ENCODE peak calls at places on chromosomes 7 and 10, in ten cellular contexts. L is naive thymus-derived CD8-positive, alpha-beta T cell; T is AG04450; Z is GM18507; U is psoas muscle; Y is cardiac fibroblast; M is retina; K is NCI-H1417; J is renal cortical epithelial cell; O is AG09309. W is an unnamed sample.

GRCh38 chr7:147509859-147510542 is 1080.6 kb upstream of the C7orf33 start:
- DNase-seq in Y (peak), T (no peak), K (no peak), O (no peak), M (no peak), Z (no peak), L (no peak), J (no peak), U (no peak), W (no peak)

GRCh38 chr7:5423844-5424688 is 432 bp upstream of the TNRC18 start:
- DNase-seq in M (peak), U (peak), J (peak), O (peak), Y (peak), Z (no peak), T (peak), L (no peak), K (peak), W (no peak)

GRCh38 chr7:134622303-134622995 is 24.2 kb upstream of the BPGM start:
- DNase-seq in M (no peak), Y (no peak), T (no peak), O (no peak), L (no peak), J (no peak), Z (no peak), K (no peak), U (no peak), W (no peak)

GRCh38 chr10:93097386-93097785 is 23.7 kb downstream of the CYP26A1 start:
- DNase-seq in J (no peak), L (no peak), Z (no peak), O (no peak), U (no peak), T (no peak), M (no peak), Y (no peak), K (no peak), W (no peak)

GRCh38 chr7:30087371-30087770 is 47.4 kb upstream of the MTURN start:
- DNase-seq in Z (no peak), K (no peak), M (no peak), J (no peak), T (no peak), U (no peak), Y (no peak), O (no peak), L (no peak), W (no peak)

GRCh38 chr10:23354630-23355343 is 10.2 kb upstream of the C10orf67 start:
- DNase-seq in K (no peak), L (no peak), J (peak), T (no peak), Z (no peak), Y (no peak), M (no peak), O (no peak), U (no peak), W (no peak)

GRCh38 chr10:11141571-11142091 is 124.0 kb downstream of the CELF2 start:
- DNase-seq in Z (no peak), O (no peak), U (no peak), T (no peak), L (no peak), Y (no peak), K (no peak), J (no peak), M (no peak), W (no peak)

GRCh38 chr7:868189-868486 is 8.2 kb upstream of the GET4 start:
- DNase-seq in U (no peak), O (no peak), Y (no peak), L (no peak), T (no peak), Z (no peak), M (no peak), J (no peak), K (no peak), W (no peak)

GRCh38 chr7:2757361-2757903 is 69.4 kb downstream of the AMZ1 start:
- DNase-seq in U (peak), T (no peak), L (no peak), J (peak), K (no peak), Z (no peak), O (no peak), M (peak), Y (peak), W (no peak)

GRCh38 chr7:1677206-1678069 is 7.4 kb downstream of the ELFN1 start:
- DNase-seq in Z (no peak), K (no peak), O (no peak), M (no peak), U (no peak), J (no peak), T (no peak), L (no peak), Y (no peak), W (no peak)

GRCh38 chr10:56003555-56003954 is 357.5 kb downstream of the ZWINT start:
- DNase-seq in Y (no peak), Z (no peak), U (no peak), T (no peak), L (no peak), M (no peak), O (no peak), K (no peak), J (no peak), W (no peak)

GRCh38 chr10:96043895-96044580 is 655 bp downstream of the CCNJ start:
- DNase-seq in T (no peak), Y (peak), O (no peak), K (peak), L (peak), M (peak), J (no peak), U (peak), Z (peak), W (peak)

GRCh38 chr7:157613575-157614322 is 276.9 kb downstream of the DNAJB6 start:
- DNase-seq in Z (no peak), U (no peak), K (peak), T (no peak), M (peak), Y (no peak), O (no peak), L (no peak), J (no peak), W (no peak)

GRCh38 chr10:104081998-104082397 is 3.7 kb downstream of the COL17A1 start:
- DNase-seq in M (no peak), Z (no peak), O (no peak), Y (no peak), T (no peak), K (no peak), U (no peak), J (peak), L (no peak), W (no peak)

GRCh38 chr7:18361756-18362155 is 133.8 kb upstream of the HDAC9 start:
- DNase-seq in T (no peak), Y (peak), Z (no peak), U (no peak), J (peak), K (no peak), M (no peak), L (no peak), O (no peak), W (no peak)

GRCh38 chr7:101870361-101871062 is 53.1 kb downstream of the CUX1 start:
- DNase-seq in K (peak), O (no peak), U (no peak), Y (no peak), L (no peak), J (no peak), M (no peak), T (no peak), Z (no peak), W (no peak)

GRCh38 chr7:2820508-2820934 is 23.6 kb downstream of the GNA12 start:
- DNase-seq in U (peak), Z (no peak), Y (peak), T (peak), J (peak), O (peak), L (no peak), K (no peak), M (no peak), W (no peak)

W was measured in GM19239.